ENCODE peak calls at places on chromosomes 13 and 19, in five cellular contexts. C, Q, R, A and J are unnamed samples.

GRCh38 chr19:4350726-4351125 is 7.4 kb downstream of the MPND start:
- DNase-seq in Q (no peak), C (no peak), R (no peak), A (no peak), J (no peak)

GRCh38 chr19:16588089-16588823 is 16.0 kb upstream of the SLC35E1 start:
- DNase-seq in A (peak), R (no peak), Q (no peak), C (no peak), J (no peak)

GRCh38 chr19:48779636-48780035 is 24.3 kb downstream of the FGF21 start:
- DNase-seq in C (no peak), Q (no peak), A (no peak), R (no peak), J (no peak)

GRCh38 chr19:4059931-4060620 is 6.6 kb downstream of the ZBTB7A start:
- DNase-seq in A (peak), R (peak), C (no peak), Q (no peak), J (no peak)

GRCh38 chr19:17023805-17024204 is 2.8 kb downstream of the CPAMD8 start:
- DNase-seq in Q (no peak), R (no peak), C (no peak), A (no peak), J (no peak)

GRCh38 chr13:99103536-99103935 is 97.1 kb upstream of the UBAC2 start:
- DNase-seq in C (no peak), A (no peak), R (no peak), Q (no peak), J (no peak)

GRCh38 chr13:28611654-28612131 is 47.2 kb upstream of the POMP start:
- DNase-seq in A (no peak), C (no peak), R (no peak), Q (peak), J (no peak)

GRCh38 chr13:85255978-85256377 is 543.2 kb downstream of the SLITRK6 start:
- DNase-seq in R (no peak), A (no peak), Q (no peak), C (no peak), J (no peak)

GRCh38 chr13:105465251-105465650 is 1070.2 kb downstream of the EFNB2 start:
- DNase-seq in A (no peak), C (no peak), Q (peak), R (no peak), J (no peak)

GRCh38 chr19:29753190-29753933 is 38.3 kb upstream of the C19orf12 start:
- DNase-seq in A (no peak), R (no peak), Q (no peak), C (no peak), J (no peak)

GRCh38 chr19:35963514-35963913 is 27.3 kb downstream of the LRFN3 start:
- DNase-seq in R (no peak), A (peak), Q (peak), C (no peak), J (no peak)

GRCh38 chr19:8334458-8335342 is 8.4 kb downstream of the KANK3 start:
- DNase-seq in R (no peak), A (no peak), Q (peak), C (no peak), J (no peak)

GRCh38 chr19:36401475-36401874 is 17.0 kb downstream of the ZFP82 start:
- DNase-seq in A (no peak), R (no peak), Q (no peak), C (no peak), J (no peak)

GRCh38 chr13:24511824-24512207 is 762 bp downstream of the PARP4 start:
- DNase-seq in C (no peak), A (no peak), Q (no peak), R (peak), J (no peak)